ENCODE peak calls at places on chromosomes 2 and 18, in nine cellular contexts. Q is tibial artery; N is PC-9; J is stimulated activated naive B cell treated with anti-CD40 and anti-IgM and Interleukin-4, amounts not matched to agents 10 μg/mL and 1 μg/mL and 100 μg/mL, for 72 hours; V is astrocyte of the spinal cord; G is Calu3; D is GM12865; E is endothelial cell; C is RWPE1. Z is an unnamed sample.

GRCh38 chr2:32553829-32554432 is 73.9 kb upstream of the TTC27 start:
- DNase-seq in V (peak; percentile 67), N (no peak), Q (no peak), D (peak; percentile 73), C (peak; percentile 44), E (no peak), J (no peak), G (peak; percentile 2), Z (peak; percentile 25)

GRCh38 chr18:35244671-35245070 is 3.8 kb downstream of the ZNF397 start:
- DNase-seq in N (no peak), C (no peak), E (no peak), D (no peak), Q (no peak), V (no peak), G (no peak), J (no peak), Z (no peak)

GRCh38 chr2:189252991-189253680 is 73.6 kb upstream of the COL5A2 start:
- DNase-seq in N (no peak), J (no peak), D (no peak), G (no peak), E (no peak), Q (no peak), V (no peak), C (no peak), Z (peak; percentile 33)

GRCh38 chr2:156703628-156704027 is 267.4 kb downstream of the GPD2 start:
- DNase-seq in G (no peak), E (no peak), Q (no peak), C (no peak), N (no peak), D (no peak), V (no peak), J (no peak), Z (no peak)

GRCh38 chr18:47883771-47884413 is 46.6 kb downstream of the SMAD2 start:
- DNase-seq in N (peak; percentile 49), G (peak; percentile 40), E (no peak), J (no peak), Q (no peak), C (peak; percentile 5), D (no peak), V (peak; percentile 74), Z (peak; percentile 93)

GRCh38 chr18:55219059-55219458 is 259.8 kb upstream of the CCDC68 start:
- DNase-seq in V (no peak), G (no peak), E (no peak), N (no peak), Q (no peak), D (no peak), J (no peak), C (no peak), Z (no peak)

GRCh38 chr2:24365051-24365450 is 4.7 kb upstream of the ITSN2 start:
- DNase-seq in E (no peak), N (peak; percentile 74), J (peak; percentile 35), G (peak; percentile 83), D (peak; percentile 88), C (no peak), V (no peak), Q (peak; percentile 92), Z (no peak)

GRCh38 chr2:9703085-9703641 is 72.4 kb upstream of the YWHAQ start:
- DNase-seq in C (peak; percentile 87), Q (no peak), D (peak; percentile 58), J (peak; percentile 29), E (no peak), V (peak; percentile 92), N (peak; percentile 95), G (peak; percentile 8), Z (peak; percentile 99)

GRCh38 chr2:9549420-9549819 is 6.2 kb downstream of the ADAM17 start:
- DNase-seq in E (no peak), G (no peak), Q (no peak), D (peak; percentile 59), N (no peak), J (no peak), C (no peak), V (no peak), Z (no peak)

GRCh38 chr2:99066075-99066557 is 75.4 kb upstream of the C2orf15 start:
- DNase-seq in V (peak; percentile 48), D (peak; percentile 70), G (peak; percentile 32), C (peak; percentile 38), J (no peak), E (peak; percentile 13), N (peak; percentile 69), Q (no peak), Z (peak; percentile 56)

GRCh38 chr2:181123798-181124217 is 143.4 kb downstream of the UBE2E3 start:
- DNase-seq in Q (no peak), D (peak; percentile 94), G (no peak), E (no peak), J (peak; percentile 18), N (no peak), C (no peak), V (peak; percentile 63), Z (no peak)

GRCh38 chr2:3445891-3446290 is 66.4 kb downstream of the TRAPPC12 start:
- DNase-seq in V (no peak), N (no peak), C (no peak), Q (no peak), E (no peak), J (no peak), G (no peak), D (no peak), Z (no peak)

GRCh38 chr2:48114256-48114655 is 208.0 kb upstream of the FBXO11 start:
- DNase-seq in E (no peak), D (peak; percentile 61), V (peak; percentile 32), J (peak; percentile 35), N (peak; percentile 96), G (peak; percentile 78), Q (no peak), C (peak; percentile 77), Z (peak; percentile 65)

GRCh38 chr2:127482031-127482430 is 44.3 kb downstream of the IWS1 start:
- DNase-seq in E (no peak), D (no peak), C (no peak), G (no peak), Q (no peak), N (peak; percentile 31), J (no peak), V (no peak), Z (no peak)

GRCh38 chr2:2182688-2183087 is 148.4 kb downstream of the MYT1L start:
- DNase-seq in E (no peak), G (no peak), D (no peak), Q (no peak), V (peak; percentile 8), C (no peak), N (no peak), J (no peak), Z (no peak)

GRCh38 chr2:85011747-85012146 is 40.8 kb downstream of the KCMF1 start:
- DNase-seq in J (no peak), E (peak; percentile 10), D (peak; percentile 5), V (no peak), Q (no peak), C (no peak), N (no peak), G (no peak), Z (no peak)

GRCh38 chr2:44964704-44965343 is 23.3 kb downstream of the SIX3 start:
- DNase-seq in J (no peak), Q (no peak), D (no peak), V (no peak), N (no peak), G (peak; percentile 34), E (peak; percentile 55), C (no peak), Z (no peak)

GRCh38 chr2:74544634-74545033 is 9.1 kb downstream of the LOXL3 start:
- DNase-seq in V (no peak), G (no peak), N (no peak), C (no peak), D (no peak), J (no peak), E (no peak), Q (no peak), Z (no peak)

GRCh38 chr18:39318008-39318407 is 1752.4 kb upstream of the CELF4 start:
- DNase-seq in N (no peak), C (no peak), E (no peak), Q (no peak), D (no peak), V (no peak), G (no peak), J (no peak), Z (no peak)

GRCh38 chr2:160306985-160307384 is 106.9 kb upstream of the ITGB6 start:
- DNase-seq in V (peak; percentile 72), N (no peak), Q (no peak), E (no peak), C (no peak), G (no peak), D (no peak), J (no peak), Z (no peak)

GRCh38 chr2:107334311-107334710 is 448.3 kb upstream of the ST6GAL2 start:
- DNase-seq in C (no peak), E (no peak), G (no peak), V (peak; percentile 2), J (no peak), Q (no peak), D (no peak), N (no peak), Z (no peak)

GRCh38 chr2:192828175-192828574 is 633.4 kb upstream of the TMEFF2 start:
- DNase-seq in E (no peak), V (no peak), G (no peak), D (no peak), N (no peak), C (no peak), Q (no peak), J (no peak), Z (no peak)

GRCh38 chr2:54673501-54673998 is 49.9 kb upstream of the EML6 start:
- DNase-seq in E (peak; percentile 66), D (peak; percentile 59), G (peak; percentile 43), Q (peak; percentile 89), N (no peak), V (no peak), C (peak; percentile 62), J (peak; percentile 65), Z (no peak)

GRCh38 chr2:12348216-12348615 is 368.5 kb upstream of the TRIB2 start:
- DNase-seq in E (no peak), Q (no peak), D (no peak), N (no peak), C (peak; percentile 62), G (no peak), V (no peak), J (no peak), Z (no peak)

GRCh38 chr2:240959214-240959940 is 39.0 kb upstream of the SNED1 start:
- DNase-seq in N (no peak), C (no peak), V (no peak), E (no peak), Q (no peak), J (no peak), D (no peak), G (no peak), Z (no peak)

GRCh38 chr2:72003796-72004195 is 143.9 kb downstream of the CYP26B1 start:
- DNase-seq in D (no peak), Q (peak; percentile 42), N (no peak), G (no peak), V (no peak), E (no peak), J (no peak), C (no peak), Z (no peak)

GRCh38 chr18:72808688-72809087 is 59.1 kb downstream of the NETO1 start:
- DNase-seq in C (no peak), J (no peak), Q (no peak), G (no peak), V (no peak), E (no peak), D (no peak), N (no peak), Z (no peak)

GRCh38 chr2:201271917-201272316 is 11.6 kb downstream of the CASP8 start:
- DNase-seq in N (no peak), D (no peak), Q (no peak), J (no peak), E (no peak), V (no peak), G (no peak), C (no peak), Z (no peak)

GRCh38 chr2:134398300-134398699 is 144.4 kb downstream of the MGAT5 start:
- DNase-seq in N (no peak), G (no peak), E (no peak), C (peak; percentile 51), J (no peak), Q (no peak), V (peak; percentile 71), D (no peak), Z (peak; percentile 88)

GRCh38 chr2:38712871-38713270 is 38.3 kb downstream of the SRSF7 start:
- DNase-seq in D (no peak), V (no peak), Q (peak; percentile 7), J (no peak), G (no peak), N (no peak), C (no peak), E (no peak), Z (no peak)

GRCh38 chr2:47568164-47568861 is 165.4 kb downstream of the MSH2 start:
- DNase-seq in D (no peak), C (no peak), V (no peak), Q (no peak), J (no peak), N (no peak), G (no peak), E (no peak), Z (no peak)

Z was measured in M059J.